ENCODE peak calls at places on chromosome 22, in four cellular contexts. T is lower lobe of right lung, M is astrocyte of the spinal cord, Y is lower leg skin. R is an unnamed sample.

GRCh38 chr22:25202290-25202921 is 2.7 kb downstream of the CRYBB3 start:
- DNase-seq in T (peak), M (peak), Y (peak), R (peak)

GRCh38 chr22:37267128-37267587 is 15.2 kb upstream of the CYTH4 start:
- DNase-seq in T (peak), M (no peak), Y (no peak), R (no peak)

GRCh38 chr22:40703174-40703573 is 23.9 kb downstream of the MCHR1 start:
- DNase-seq in T (no peak), M (no peak), Y (no peak), R (no peak)

GRCh38 chr22:33418483-33418882 is 360.3 kb upstream of the SYN3 start:
- DNase-seq in T (no peak), M (no peak), Y (no peak), R (no peak)

GRCh38 chr22:26168934-26169311 is 339 bp upstream of the SEZ6L start:
- DNase-seq in T (no peak), M (no peak), Y (no peak), R (no peak)

GRCh38 chr22:21865041-21865440 is 2.4 kb downstream of the MAPK1 start:
- DNase-seq in T (no peak), M (peak), Y (peak), R (peak)

GRCh38 chr22:21867528-21868266 is at the start of gene MAPK1:
- DNase-seq in T (peak), M (peak), Y (peak), R (peak)

GRCh38 chr22:20750461-20751184 is 23.3 kb upstream of the SERPIND1 start:
- DNase-seq in T (no peak), M (peak), Y (peak), R (peak)

GRCh38 chr22:25666308-25666707 is 75.7 kb upstream of the MYO18B start:
- DNase-seq in T (peak), M (no peak), Y (peak), R (no peak)

GRCh38 chr22:48627203-48627602 is 1200.5 kb downstream of the BRD1 start:
- DNase-seq in T (no peak), M (no peak), Y (no peak), R (no peak)

GRCh38 chr22:40462195-40462988 is 92.0 kb downstream of the SGSM3 start:
- DNase-seq in T (no peak), M (no peak), Y (no peak), R (no peak)

GRCh38 chr22:38881464-38881871 is 9.5 kb upstream of the CBX6 start:
- DNase-seq in T (no peak), M (peak), Y (peak), R (peak)
- TF ChIP-seq CTCF in T (no peak), M (no peak), Y (no peak), R (no peak)

GRCh38 chr22:19629720-19630419 is 84.4 kb upstream of the SEPTIN5 start:
- DNase-seq in T (peak), M (peak), Y (peak), R (peak)

GRCh38 chr22:19634206-19634536 is 80.1 kb upstream of the SEPTIN5 start:
- DNase-seq in T (no peak), M (no peak), Y (no peak), R (no peak)

GRCh38 chr22:19630614-19631013 is 83.7 kb upstream of the SEPTIN5 start:
- DNase-seq in T (no peak), M (no peak), Y (no peak), R (no peak)

GRCh38 chr22:19632671-19633148 is 81.6 kb upstream of the SEPTIN5 start:
- DNase-seq in T (no peak), M (no peak), Y (no peak), R (no peak)

DNA sequence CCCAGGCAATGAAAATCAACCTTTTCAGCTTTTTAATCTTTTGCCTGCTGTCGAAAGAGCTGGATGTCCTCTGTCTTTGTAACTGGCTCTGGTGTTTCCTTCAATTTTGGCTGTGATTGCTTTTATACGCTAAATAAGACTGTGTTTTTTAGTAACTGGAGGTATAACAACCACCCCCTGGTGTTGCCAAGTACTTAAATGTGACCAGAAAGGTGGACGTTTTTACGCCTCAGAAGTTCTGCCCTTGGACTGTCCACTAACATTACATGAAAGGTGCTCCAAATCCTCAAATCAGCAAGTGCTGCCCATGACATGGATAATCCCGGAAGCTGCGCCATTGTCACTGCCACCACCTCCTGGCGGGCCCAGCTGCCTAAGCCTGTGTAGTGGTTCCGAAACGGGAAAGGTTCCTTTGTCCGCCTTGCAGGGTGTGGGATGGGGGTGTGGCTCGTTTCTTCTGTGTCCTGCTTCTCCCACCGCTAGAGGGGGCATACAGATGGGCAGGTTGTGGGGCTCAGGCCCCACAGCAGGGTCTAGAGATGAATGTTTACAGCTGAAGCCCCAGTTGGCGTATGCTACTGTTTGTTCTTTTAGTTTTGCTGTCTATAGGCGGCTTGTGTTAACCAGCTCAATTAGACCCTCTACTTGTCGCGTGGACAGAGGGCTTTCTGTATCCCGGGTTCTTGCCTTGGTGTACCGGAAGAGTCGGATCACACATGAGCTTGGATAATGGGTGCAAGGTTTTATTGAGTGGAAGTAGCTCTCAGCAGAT is 82.2 kb upstream of the SEPTIN5 start:
- DNase-seq in T (no peak), M (peak), Y (no peak), R (peak)
- TF ChIP-seq CTCF in T (peak), M (peak), Y (no peak), R (peak)

GRCh38 chr22:42684462-42685195 is 35.4 kb upstream of the CYB5R3 start:
- DNase-seq in T (no peak), M (no peak), Y (no peak), R (no peak)

GRCh38 chr22:42678894-42679293 is 29.7 kb upstream of the CYB5R3 start:
- DNase-seq in T (no peak), M (no peak), Y (no peak), R (no peak)

GRCh38 chr22:42680648-42681047 is 31.5 kb upstream of the CYB5R3 start:
- DNase-seq in T (no peak), M (peak), Y (no peak), R (peak)

GRCh38 chr22:42683599-42684283 is 34.5 kb upstream of the CYB5R3 start:
- DNase-seq in T (no peak), M (no peak), Y (no peak), R (no peak)

DNA sequence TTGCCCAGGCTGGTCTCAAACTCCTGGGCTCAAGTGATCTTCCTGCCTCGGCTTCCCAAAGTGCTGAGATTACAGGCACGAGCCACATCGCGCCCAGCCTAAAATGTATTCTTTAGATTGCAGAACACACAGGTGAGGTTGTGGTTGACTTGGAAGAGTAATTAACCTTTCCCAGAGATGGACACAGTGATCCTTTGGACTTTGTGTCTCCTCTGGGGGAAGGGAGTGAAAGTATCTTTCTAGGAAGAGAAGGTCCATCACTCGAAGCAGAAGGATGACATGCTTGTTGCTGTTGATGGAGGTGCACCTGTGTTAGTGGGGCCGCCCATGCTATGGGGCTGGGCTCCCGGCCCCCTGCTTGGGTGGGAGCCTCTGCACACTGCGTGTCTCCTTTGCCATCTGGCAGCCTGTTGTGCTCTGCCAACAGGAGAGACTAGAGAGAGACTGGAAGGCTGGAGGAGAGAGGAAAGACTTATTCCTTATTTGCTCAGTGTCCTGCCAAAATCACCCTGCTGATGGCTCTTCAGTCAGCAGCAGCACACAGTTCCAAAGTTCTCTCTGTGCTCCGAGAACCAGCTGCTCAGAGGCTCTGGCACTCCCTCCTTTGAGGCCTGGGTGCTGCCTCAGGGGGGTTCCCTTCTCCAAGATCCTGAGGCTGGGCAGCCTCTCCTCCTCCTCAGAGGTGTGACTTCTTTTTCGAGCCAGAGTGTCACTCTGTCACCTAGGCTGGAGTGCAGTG is 33.1 kb upstream of the CYB5R3 start:
- DNase-seq in T (no peak), M (no peak), Y (no peak), R (no peak)
- TF ChIP-seq CTCF in T (no peak), M (no peak), Y (no peak), R (no peak)

GRCh38 chr22:49958961-49959781 is 1.4 kb upstream of the PIM3 start:
- DNase-seq in T (peak), M (no peak), Y (no peak), R (no peak)

GRCh38 chr22:49960159-49960966 is at the start of gene PIM3:
- DNase-seq in T (peak), M (peak), Y (peak), R (peak)

GRCh38 chr22:49960967-49961600 is 512 bp downstream of the PIM3 start:
- DNase-seq in T (peak), M (peak), Y (no peak), R (no peak)

GRCh38 chr22:49958462-49958921 is 2.1 kb upstream of the PIM3 start:
- DNase-seq in T (no peak), M (no peak), Y (no peak), R (no peak)

DNA sequence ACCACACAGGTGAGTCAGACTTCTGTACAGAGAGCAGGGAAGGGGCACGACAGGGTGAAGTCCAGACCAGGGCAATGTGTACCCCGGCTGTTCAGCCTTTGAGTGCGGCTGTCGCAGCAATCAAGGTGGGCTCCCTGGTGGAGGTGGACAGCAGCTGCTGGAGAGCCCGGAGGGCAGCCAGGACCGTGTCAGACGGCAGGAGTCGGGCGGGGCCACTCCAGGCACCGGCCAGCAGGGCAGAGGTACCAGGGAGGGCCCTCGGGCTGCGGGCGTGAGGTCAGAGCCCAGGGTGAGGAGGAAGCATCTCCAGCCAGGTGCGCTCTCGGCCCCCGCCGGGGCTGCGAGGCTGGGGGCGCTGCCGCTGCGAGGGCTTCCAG is 802 bp upstream of the PIM3 start:
- DNase-seq in T (no peak), M (no peak), Y (no peak), R (peak)
- TF ChIP-seq CTCF in T (no peak), M (no peak), Y (no peak), R (peak)

R was measured in HFFc6.